ENCODE peak calls at places on chromosomes 12 and 14, in six cellular contexts. One of them, this sample, is unnamed.

GRCh38 chr12:99985631-99986030 is 895 bp upstream of the ANKS1B start:
- DNase-seq in Karpas-422: no peak
- DNase-seq in NCI-H2081: no peak
- DNase-seq in activated CD4-positive, alpha-beta T cell treated with anti-CD3 and anti-CD28 coated beads for 24 hours: no peak
- DNase-seq in NCI-H345: no peak
- DNase-seq in RWPE1: no peak
- DNase-seq in this sample: no peak

GRCh38 chr14:30547388-30548048 is 11.4 kb upstream of the G2E3 start:
- DNase-seq in Karpas-422: no peak
- DNase-seq in NCI-H2081: no peak
- DNase-seq in activated CD4-positive, alpha-beta T cell treated with anti-CD3 and anti-CD28 coated beads for 24 hours: no peak
- DNase-seq in NCI-H345: no peak
- DNase-seq in RWPE1: no peak
- DNase-seq in this sample: no peak

GRCh38 chr14:97218713-97219355 is 421.7 kb downstream of the VRK1 start:
- DNase-seq in Karpas-422: no peak
- DNase-seq in NCI-H2081: no peak
- DNase-seq in activated CD4-positive, alpha-beta T cell treated with anti-CD3 and anti-CD28 coated beads for 24 hours: peak; percentile 5
- DNase-seq in NCI-H345: peak; percentile 11
- DNase-seq in RWPE1: no peak
- DNase-seq in this sample: no peak

GRCh38 chr14:24442240-24443052 is at the start of gene SDR39U1:
- DNase-seq in Karpas-422: peak; percentile 100
- DNase-seq in NCI-H2081: peak; percentile 99
- DNase-seq in activated CD4-positive, alpha-beta T cell treated with anti-CD3 and anti-CD28 coated beads for 24 hours: peak; percentile 90
- DNase-seq in NCI-H345: peak; percentile 99
- DNase-seq in RWPE1: peak; percentile 97
- DNase-seq in this sample: peak; percentile 91

GRCh38 chr12:12123209-12123608 is 52.5 kb downstream of the BCL2L14 start:
- DNase-seq in Karpas-422: no peak
- DNase-seq in NCI-H2081: no peak
- DNase-seq in activated CD4-positive, alpha-beta T cell treated with anti-CD3 and anti-CD28 coated beads for 24 hours: no peak
- DNase-seq in NCI-H345: no peak
- DNase-seq in RWPE1: no peak
- DNase-seq in this sample: no peak

GRCh38 chr12:95836185-95836609 is 22.6 kb upstream of the SNRPF start:
- DNase-seq in Karpas-422: no peak
- DNase-seq in NCI-H2081: peak; percentile 22
- DNase-seq in activated CD4-positive, alpha-beta T cell treated with anti-CD3 and anti-CD28 coated beads for 24 hours: no peak
- DNase-seq in NCI-H345: peak; percentile 50
- DNase-seq in RWPE1: peak; percentile 64
- DNase-seq in this sample: peak; percentile 52

GRCh38 chr14:58298880-58299664 is 717 bp downstream of the ARID4A start:
- DNase-seq in Karpas-422: peak; percentile 85
- DNase-seq in NCI-H2081: peak; percentile 31
- DNase-seq in activated CD4-positive, alpha-beta T cell treated with anti-CD3 and anti-CD28 coated beads for 24 hours: peak; percentile 10
- DNase-seq in NCI-H345: peak; percentile 44
- DNase-seq in RWPE1: peak; percentile 13
- DNase-seq in this sample: no peak

GRCh38 chr12:33427071-33427470 is 12.5 kb downstream of the SYT10 start:
- DNase-seq in Karpas-422: peak; percentile 65
- DNase-seq in NCI-H2081: no peak
- DNase-seq in activated CD4-positive, alpha-beta T cell treated with anti-CD3 and anti-CD28 coated beads for 24 hours: no peak
- DNase-seq in NCI-H345: peak; percentile 9
- DNase-seq in RWPE1: no peak
- DNase-seq in this sample: no peak

GRCh38 chr14:91947196-91948184 is at the start of gene FBLN5:
- DNase-seq in Karpas-422: no peak
- DNase-seq in NCI-H2081: no peak
- DNase-seq in activated CD4-positive, alpha-beta T cell treated with anti-CD3 and anti-CD28 coated beads for 24 hours: peak; percentile 25
- DNase-seq in NCI-H345: no peak
- DNase-seq in RWPE1: peak; percentile 35
- DNase-seq in this sample: no peak

GRCh38 chr14:62143235-62143634 is 381.0 kb downstream of the SNAPC1 start:
- DNase-seq in Karpas-422: no peak
- DNase-seq in NCI-H2081: no peak
- DNase-seq in activated CD4-positive, alpha-beta T cell treated with anti-CD3 and anti-CD28 coated beads for 24 hours: no peak
- DNase-seq in NCI-H345: no peak
- DNase-seq in RWPE1: peak; percentile 5
- DNase-seq in this sample: no peak

GRCh38 chr12:128810182-128811127 is 13.3 kb downstream of the SLC15A4 start:
- DNase-seq in Karpas-422: no peak
- DNase-seq in NCI-H2081: no peak
- DNase-seq in activated CD4-positive, alpha-beta T cell treated with anti-CD3 and anti-CD28 coated beads for 24 hours: no peak
- DNase-seq in NCI-H345: no peak
- DNase-seq in RWPE1: no peak
- DNase-seq in this sample: no peak

GRCh38 chr14:42138406-42138805 is 531.7 kb downstream of the LRFN5 start:
- DNase-seq in Karpas-422: no peak
- DNase-seq in NCI-H2081: no peak
- DNase-seq in activated CD4-positive, alpha-beta T cell treated with anti-CD3 and anti-CD28 coated beads for 24 hours: no peak
- DNase-seq in NCI-H345: no peak
- DNase-seq in RWPE1: no peak
- DNase-seq in this sample: no peak

GRCh38 chr12:12839886-12840285 is 26.7 kb downstream of the DDX47 start:
- DNase-seq in Karpas-422: no peak
- DNase-seq in NCI-H2081: no peak
- DNase-seq in activated CD4-positive, alpha-beta T cell treated with anti-CD3 and anti-CD28 coated beads for 24 hours: no peak
- DNase-seq in NCI-H345: no peak
- DNase-seq in RWPE1: peak; percentile 68
- DNase-seq in this sample: no peak

GRCh38 chr14:66087231-66087630 is 398.9 kb upstream of the CCDC196 start:
- DNase-seq in Karpas-422: no peak
- DNase-seq in NCI-H2081: no peak
- DNase-seq in activated CD4-positive, alpha-beta T cell treated with anti-CD3 and anti-CD28 coated beads for 24 hours: no peak
- DNase-seq in NCI-H345: no peak
- DNase-seq in RWPE1: no peak
- DNase-seq in this sample: no peak

GRCh38 chr12:3020399-3020798 is 56.8 kb upstream of the TSPAN9 start:
- DNase-seq in Karpas-422: no peak
- DNase-seq in NCI-H2081: no peak
- DNase-seq in activated CD4-positive, alpha-beta T cell treated with anti-CD3 and anti-CD28 coated beads for 24 hours: no peak
- DNase-seq in NCI-H345: no peak
- DNase-seq in RWPE1: no peak
- DNase-seq in this sample: no peak

GRCh38 chr14:23550827-23551265 is 719 bp downstream of the ZFHX2 start:
- DNase-seq in Karpas-422: no peak
- DNase-seq in NCI-H2081: no peak
- DNase-seq in activated CD4-positive, alpha-beta T cell treated with anti-CD3 and anti-CD28 coated beads for 24 hours: no peak
- DNase-seq in NCI-H345: no peak
- DNase-seq in RWPE1: peak; percentile 6
- DNase-seq in this sample: no peak

GRCh38 chr12:20588057-20588456 is 107.1 kb upstream of the SLCO1C1 start:
- DNase-seq in Karpas-422: no peak
- DNase-seq in NCI-H2081: peak; percentile 13
- DNase-seq in activated CD4-positive, alpha-beta T cell treated with anti-CD3 and anti-CD28 coated beads for 24 hours: no peak
- DNase-seq in NCI-H345: peak; percentile 9
- DNase-seq in RWPE1: no peak
- DNase-seq in this sample: no peak

GRCh38 chr12:53929527-53929926 is 9.1 kb upstream of the HOXC13 start:
- DNase-seq in Karpas-422: no peak
- DNase-seq in NCI-H2081: no peak
- DNase-seq in activated CD4-positive, alpha-beta T cell treated with anti-CD3 and anti-CD28 coated beads for 24 hours: no peak
- DNase-seq in NCI-H345: no peak
- DNase-seq in RWPE1: no peak
- DNase-seq in this sample: no peak

GRCh38 chr14:103301512-103302197 is 32.4 kb upstream of the EIF5 start:
- DNase-seq in Karpas-422: no peak
- DNase-seq in NCI-H2081: no peak
- DNase-seq in activated CD4-positive, alpha-beta T cell treated with anti-CD3 and anti-CD28 coated beads for 24 hours: no peak
- DNase-seq in NCI-H345: no peak
- DNase-seq in RWPE1: peak; percentile 42
- DNase-seq in this sample: no peak

GRCh38 chr14:20530771-20531571 is 25.6 kb downstream of the RNASE10 start:
- DNase-seq in Karpas-422: peak; percentile 94
- DNase-seq in NCI-H2081: peak; percentile 59
- DNase-seq in activated CD4-positive, alpha-beta T cell treated with anti-CD3 and anti-CD28 coated beads for 24 hours: peak; percentile 62
- DNase-seq in NCI-H345: peak; percentile 46
- DNase-seq in RWPE1: peak; percentile 55
- DNase-seq in this sample: peak; percentile 28

GRCh38 chr14:93974299-93974698 is 2.1 kb downstream of the ASB2 start:
- DNase-seq in Karpas-422: no peak
- DNase-seq in NCI-H2081: no peak
- DNase-seq in activated CD4-positive, alpha-beta T cell treated with anti-CD3 and anti-CD28 coated beads for 24 hours: no peak
- DNase-seq in NCI-H345: no peak
- DNase-seq in RWPE1: no peak
- DNase-seq in this sample: no peak

GRCh38 chr14:75123991-75124390 is 2.9 kb downstream of the NEK9 start:
- DNase-seq in Karpas-422: no peak
- DNase-seq in NCI-H2081: no peak
- DNase-seq in activated CD4-positive, alpha-beta T cell treated with anti-CD3 and anti-CD28 coated beads for 24 hours: no peak
- DNase-seq in NCI-H345: no peak
- DNase-seq in RWPE1: peak; percentile 82
- DNase-seq in this sample: peak; percentile 38

This sample was measured in keratinocyte.